ENCODE peak calls at places on chromosomes 2 and 18, in ten cellular contexts. P is NCI-H1436 treated with DMSO at 0.1 percent for 48 hours; Y is fibroblast of the aortic adventitia; S is activated T-helper 9 cell treated with anti-CD3 and anti-CD28 coated beads, Interleukin-2, amount 50 U/mL, for 16 hours; Q is stimulated activated CD4-positive, alpha-beta T cell treated with anti-CD3 and anti-CD28 coated beads, Interleukin-15, amount 100 ng/mL, for 1 hour; C is neural crest cell; O is activated naive CD4-positive, alpha-beta T cell treated with anti-CD3 and anti-CD28 coated beads for 36 hours; V is NCI-H748 treated with DMSO at 0.1 percent for 48 hours; F is CD8-positive, alpha-beta T cell; J is right lobe of liver. E is an unnamed sample.

GRCh38 chr2:32011566-32011960 is 755 bp upstream of the MEMO1 start:
- DNase-seq in P (no peak), Y (no peak), S (no peak), Q (no peak), C (no peak), O (no peak), V (no peak), F (no peak), J (no peak), E (no peak)

GRCh38 chr18:23412351-23412964 is 40.6 kb upstream of the RIOK3 start:
- DNase-seq in P (no peak), Y (no peak), S (no peak), Q (no peak), C (no peak), O (no peak), V (no peak), F (no peak), J (no peak), E (no peak)

GRCh38 chr18:36427831-36428230 is 130.3 kb downstream of the FHOD3 start:
- DNase-seq in P (no peak), Y (no peak), S (no peak), Q (no peak), C (no peak), O (no peak), V (no peak), F (no peak), J (no peak), E (no peak)

GRCh38 chr2:222595573-222595972 is 60.3 kb downstream of the FARSB start:
- DNase-seq in P (no peak), Y (no peak), S (no peak), Q (no peak), C (no peak), O (no peak), V (no peak), F (no peak), J (no peak), E (no peak)

GRCh38 chr18:67794512-67794911 is 278.0 kb upstream of the DSEL start:
- DNase-seq in P (no peak), Y (peak), S (no peak), Q (no peak), C (no peak), O (no peak), V (no peak), F (no peak), J (no peak), E (no peak)

GRCh38 chr2:2007551-2008501 is 263.5 kb upstream of the PXDN start:
- DNase-seq in P (no peak), Y (no peak), S (no peak), Q (no peak), C (no peak), O (no peak), V (no peak), F (no peak), J (no peak), E (no peak)

GRCh38 chr18:6057604-6058003 is 162.3 kb upstream of the TMEM200C start:
- DNase-seq in P (no peak), Y (no peak), S (no peak), Q (no peak), C (no peak), O (no peak), V (no peak), F (no peak), J (no peak), E (peak)

GRCh38 chr2:54903736-54904554 is 146.3 kb downstream of the RTN4 start:
- DNase-seq in P (no peak), Y (peak), S (peak), Q (peak), C (no peak), O (peak), V (no peak), F (peak), J (peak), E (peak)

GRCh38 chr2:241559489-241560180 is 1.1 kb downstream of the BOK start:
- DNase-seq in P (no peak), Y (peak), S (no peak), Q (no peak), C (no peak), O (no peak), V (peak), F (no peak), J (no peak), E (peak)

GRCh38 chr2:25920786-25921390 is 42.6 kb upstream of the ASXL2 start:
- DNase-seq in P (no peak), Y (no peak), S (no peak), Q (no peak), C (no peak), O (no peak), V (no peak), F (no peak), J (no peak), E (no peak)

GRCh38 chr2:84781942-84782716 is 98.8 kb downstream of the TRABD2A start:
- DNase-seq in P (no peak), Y (peak), S (peak), Q (peak), C (no peak), O (peak), V (no peak), F (peak), J (no peak), E (peak)

GRCh38 chr2:234279646-234280045 is 217.2 kb downstream of the ARL4C start:
- DNase-seq in P (no peak), Y (no peak), S (no peak), Q (no peak), C (no peak), O (no peak), V (no peak), F (no peak), J (no peak), E (no peak)

GRCh38 chr2:236177967-236178909 is 10.1 kb upstream of the GBX2 start:
- DNase-seq in P (no peak), Y (peak), S (no peak), Q (peak), C (peak), O (peak), V (peak), F (peak), J (peak), E (peak)

GRCh38 chr2:74872310-74872923 is 38.5 kb downstream of the HK2 start:
- DNase-seq in P (no peak), Y (peak), S (no peak), Q (no peak), C (no peak), O (no peak), V (no peak), F (no peak), J (no peak), E (peak)

E was measured in NCI-H226.